ENCODE peak calls at places on chromosomes 3 and 15, in nine cellular contexts. O is stomach; Z is stimulated activated CD4-positive, alpha-beta T cell treated with anti-CD3 and anti-CD28 coated beads, TNF-alpha, amount 100 ng/mL, for 4 hours; H is naive thymus-derived CD8-positive, alpha-beta T cell; T is kidney epithelial cell; K is A549; G is ureter; X is GDM1; Y is tibial artery. B is an unnamed sample.

GRCh38 chr3:69695443-69695842 is 43.8 kb upstream of the MITF start:
- DNase-seq in K (no peak), T (no peak), Z (no peak), H (no peak), O (no peak), Y (no peak), X (no peak), G (no peak), B (no peak)

GRCh38 chr15:28989896-28990295 is 104.1 kb downstream of the APBA2 start:
- DNase-seq in Z (no peak), O (no peak), T (no peak), K (no peak), G (no peak), Y (no peak), X (no peak), H (no peak), B (no peak)

GRCh38 chr15:98728107-98728810 is 79.9 kb downstream of the IGF1R start:
- DNase-seq in H (no peak), G (no peak), T (no peak), Y (no peak), X (no peak), O (no peak), K (no peak), Z (no peak), B (no peak)

GRCh38 chr3:177917234-177917861 is 618.9 kb upstream of the KCNMB2 start:
- DNase-seq in O (no peak), H (no peak), Y (no peak), Z (no peak), K (no peak), G (no peak), T (no peak), X (no peak), B (no peak)

GRCh38 chr3:76497636-76498035 is 542.3 kb upstream of the ROBO2 start:
- DNase-seq in T (peak; percentile 23), O (no peak), G (no peak), Y (no peak), Z (no peak), X (no peak), H (no peak), K (no peak), B (no peak)

GRCh38 chr15:95853350-95853749 is 477.1 kb upstream of the NR2F2 start:
- DNase-seq in Z (no peak), G (no peak), K (no peak), X (no peak), O (no peak), Y (no peak), T (no peak), H (no peak), B (no peak)

GRCh38 chr3:23949784-23950183 is 4.7 kb downstream of the NR1D2 start:
- DNase-seq in O (peak; percentile 62), H (no peak), Y (peak; percentile 43), X (no peak), K (no peak), G (no peak), T (no peak), Z (no peak), B (no peak)

GRCh38 chr3:23162939-23163338 is 40.2 kb upstream of the UBE2E2 start:
- DNase-seq in O (no peak), T (no peak), H (no peak), Y (no peak), G (no peak), K (no peak), X (no peak), Z (no peak), B (no peak)

GRCh38 chr3:52685285-52685704 is 418 bp downstream of the PBRM1 start:
- DNase-seq in K (peak; percentile 61), Z (peak; percentile 51), T (no peak), H (peak; percentile 77), X (peak; percentile 73), Y (peak; percentile 68), O (peak; percentile 88), G (peak; percentile 78), B (peak; percentile 81)

GRCh38 chr3:133209871-133210550 is 171.8 kb downstream of the TMEM108 start:
- DNase-seq in Z (no peak), H (no peak), G (no peak), X (peak; percentile 15), T (no peak), K (no peak), O (no peak), Y (no peak), B (no peak)

GRCh38 chr3:32316976-32317375 is 74.7 kb upstream of the CMTM7 start:
- DNase-seq in O (no peak), Z (no peak), T (no peak), G (no peak), K (no peak), H (no peak), Y (no peak), X (no peak), B (no peak)

B was measured in CD8-positive, alpha-beta memory T cell.